ENCODE peak calls at places on chromosomes 3 and 15, in ten cellular contexts. G, H, Z, W, M, E, X, N, P and I are unnamed samples.
A peak's percentile ranks its signal among the peaks of the same experiment; 100 is the strongest.

GRCh38 chr3:184472723-184473419 is 88.7 kb upstream of the EPHB3 start:
- DNase-seq in G (no peak), H (no peak), Z (no peak), W (no peak), M (no peak), E (no peak), X (no peak), N (no peak), P (no peak), I (no peak)

GRCh38 chr3:188370081-188370830 is 216.3 kb downstream of the LPP start:
- DNase-seq in G (no peak), H (no peak), Z (no peak), W (peak; percentile 11), M (no peak), E (no peak), X (no peak), N (no peak), P (no peak), I (no peak)

GRCh38 chr15:69467636-69468035 is 15.0 kb downstream of the RPLP1 start:
- DNase-seq in G (no peak), H (no peak), Z (no peak), W (no peak), M (no peak), E (no peak), X (no peak), N (no peak), P (no peak), I (no peak)

GRCh38 chr3:119084371-119085069 is 49.9 kb upstream of the IGSF11 start:
- DNase-seq in G (no peak), H (no peak), Z (no peak), W (no peak), M (no peak), E (no peak), X (no peak), N (no peak), P (no peak), I (no peak)

GRCh38 chr3:4978966-4979400 is 254 bp upstream of the BHLHE40 start:
- DNase-seq in G (peak; percentile 89), H (peak; percentile 92), Z (peak; percentile 95), W (no peak), M (peak; percentile 34), E (peak; percentile 90), X (peak; percentile 91), N (peak; percentile 98), P (peak; percentile 96), I (peak; percentile 88)

GRCh38 chr15:41819455-41820050 is 8.3 kb upstream of the JMJD7 start:
- DNase-seq in G (no peak), H (no peak), Z (no peak), W (no peak), M (no peak), E (no peak), X (no peak), N (no peak), P (no peak), I (no peak)

GRCh38 chr15:67907175-67907723 is 67.4 kb upstream of the RNU6-1 start:
- DNase-seq in G (no peak), H (no peak), Z (no peak), W (no peak), M (no peak), E (peak; percentile 36), X (no peak), N (no peak), P (no peak), I (no peak)

GRCh38 chr3:178451799-178452198 is 84.4 kb upstream of the KCNMB2 start:
- DNase-seq in G (no peak), H (no peak), Z (no peak), W (no peak), M (no peak), E (no peak), X (no peak), N (no peak), P (no peak), I (no peak)

GRCh38 chr3:134087046-134087974 is 57.6 kb upstream of the SLCO2A1 start:
- DNase-seq in G (no peak), H (no peak), Z (no peak), W (no peak), M (no peak), E (no peak), X (no peak), N (no peak), P (no peak), I (no peak)

GRCh38 chr3:27345493-27345892 is 23.7 kb downstream of the NEK10 start:
- DNase-seq in G (no peak), H (no peak), Z (no peak), W (no peak), M (no peak), E (no peak), X (no peak), N (no peak), P (no peak), I (no peak)

GRCh38 chr3:16061491-16061890 is 113.0 kb upstream of the GALNT15 start:
- DNase-seq in G (no peak), H (no peak), Z (no peak), W (no peak), M (no peak), E (no peak), X (no peak), N (no peak), P (no peak), I (no peak)

GRCh38 chr3:77513541-77513940 is 473.6 kb downstream of the ROBO2 start:
- DNase-seq in G (no peak), H (no peak), Z (peak; percentile 84), W (no peak), M (no peak), E (no peak), X (no peak), N (peak; percentile 17), P (no peak), I (no peak)

GRCh38 chr3:15345051-15345607 is 12.7 kb upstream of the SH3BP5 start:
- DNase-seq in G (no peak), H (no peak), Z (no peak), W (no peak), M (no peak), E (no peak), X (no peak), N (no peak), P (no peak), I (no peak)

GRCh38 chr3:132174500-132174899 is 139.7 kb upstream of the CPNE4 start:
- DNase-seq in G (no peak), H (no peak), Z (no peak), W (no peak), M (no peak), E (no peak), X (no peak), N (no peak), P (no peak), I (no peak)

GRCh38 chr3:177642482-177643163 is 445.3 kb upstream of the TBL1XR1 start:
- DNase-seq in G (no peak), H (no peak), Z (no peak), W (no peak), M (no peak), E (peak; percentile 50), X (no peak), N (no peak), P (no peak), I (peak; percentile 57)

GRCh38 chr3:32392530-32393302 is 1.1 kb downstream of the CMTM7 start:
- DNase-seq in G (peak; percentile 24), H (peak; percentile 37), Z (no peak), W (no peak), M (no peak), E (no peak), X (no peak), N (no peak), P (peak; percentile 42), I (no peak)

GRCh38 chr3:173275740-173276139 is 121.8 kb upstream of the NLGN1 start:
- DNase-seq in G (no peak), H (no peak), Z (no peak), W (no peak), M (no peak), E (no peak), X (no peak), N (no peak), P (no peak), I (no peak)